ENCODE peak calls at places on chromosomes 4 and X, in five cellular contexts. F, Y, C, H and K are unnamed samples.

GRCh38 chr4:72365016-72365415 is 204.0 kb downstream of the ADAMTS3 start:
- DNase-seq in F (no peak), Y (no peak), C (no peak), H (no peak), K (no peak)

GRCh38 chr4:189278559-189279165 is 662.0 kb upstream of the FRG1 start:
- DNase-seq in F (no peak), Y (no peak), C (no peak), H (no peak), K (no peak)

GRCh38 chrX:94524867-94525266 is 850.9 kb downstream of the FAM133A start:
- DNase-seq in F (no peak), Y (no peak), C (no peak), H (no peak), K (no peak)

GRCh38 chr4:130712038-130712437 is 1616.1 kb downstream of the C4orf33 start:
- DNase-seq in F (no peak), Y (no peak), C (no peak), H (no peak), K (no peak)

GRCh38 chr4:148263127-148263526 is 179.1 kb downstream of the NR3C2 start:
- DNase-seq in F (no peak), Y (no peak), C (no peak), H (no peak), K (no peak)

GRCh38 chr4:134147941-134148340 is 53.6 kb downstream of the PABPC4L start:
- DNase-seq in F (no peak), Y (no peak), C (no peak), H (no peak), K (no peak)

GRCh38 chr4:185488650-185489049 is 17.1 kb upstream of the CCDC110 start:
- DNase-seq in F (no peak), Y (no peak), C (no peak), H (no peak), K (no peak)

GRCh38 chrX:11619426-11619825 is 46.3 kb downstream of the ARHGAP6 start:
- DNase-seq in F (no peak), Y (no peak), C (no peak), H (no peak), K (no peak)

GRCh38 chrX:40734956-40735317 is 405 bp downstream of the MED14 start:
- DNase-seq in F (peak), Y (no peak), C (no peak), H (no peak), K (no peak)

GRCh38 chrX:69229436-69229835 is 64.2 kb upstream of the PJA1 start:
- DNase-seq in F (no peak), Y (no peak), C (no peak), H (peak), K (no peak)